ENCODE peak calls at places on chromosomes 6 and 20, in seven cellular contexts. One of them, this sample, is unnamed.
A peak's percentile ranks its signal among the peaks of the same experiment; 100 is the strongest.

GRCh38 chr6:121917834-121918559 is 481.5 kb upstream of the HSF2 start:
- DNase-seq in GM12878: no peak
- DNase-seq in mammary epithelial cell: peak; percentile 65
- DNase-seq in K562: no peak
- DNase-seq in GM23248: peak; percentile 39
- DNase-seq in PC-3: no peak
- DNase-seq in neural progenitor cell: no peak
- DNase-seq in this sample: peak; percentile 7

GRCh38 chr6:23277521-23278227 is 708.3 kb downstream of the HDGFL1 start:
- DNase-seq in K562: no peak
- DNase-seq in neural progenitor cell: no peak
- DNase-seq in GM12878: no peak
- DNase-seq in mammary epithelial cell: no peak
- DNase-seq in PC-3: no peak
- DNase-seq in GM23248: no peak
- DNase-seq in this sample: no peak

GRCh38 chr6:130848945-130849344 is 21.7 kb downstream of the SMLR1 start:
- DNase-seq in GM23248: peak; percentile 25
- DNase-seq in neural progenitor cell: no peak
- DNase-seq in PC-3: no peak
- DNase-seq in K562: peak; percentile 11
- DNase-seq in GM12878: no peak
- DNase-seq in mammary epithelial cell: no peak
- DNase-seq in this sample: no peak

GRCh38 chr20:44911264-44911921 is 1.5 kb downstream of the PABPC1L start:
- DNase-seq in neural progenitor cell: peak; percentile 88
- DNase-seq in K562: peak; percentile 79
- DNase-seq in GM12878: no peak
- DNase-seq in mammary epithelial cell: peak; percentile 38
- DNase-seq in GM23248: peak; percentile 31
- DNase-seq in PC-3: peak; percentile 92
- DNase-seq in this sample: peak; percentile 42

GRCh38 chr6:154319231-154319858 is 37.3 kb downstream of the IPCEF1 start:
- DNase-seq in GM12878: no peak
- DNase-seq in GM23248: peak; percentile 65
- DNase-seq in mammary epithelial cell: no peak
- DNase-seq in PC-3: peak; percentile 36
- DNase-seq in K562: no peak
- DNase-seq in neural progenitor cell: no peak
- DNase-seq in this sample: no peak

GRCh38 chr6:140670013-140670412 is 1295.6 kb upstream of the CITED2 start:
- DNase-seq in PC-3: peak; percentile 4
- DNase-seq in GM12878: no peak
- DNase-seq in mammary epithelial cell: peak; percentile 32
- DNase-seq in K562: no peak
- DNase-seq in GM23248: peak; percentile 49
- DNase-seq in neural progenitor cell: no peak
- DNase-seq in this sample: no peak

GRCh38 chr20:57759724-57760123 is 49.9 kb upstream of the PMEPA1 start:
- DNase-seq in K562: no peak
- DNase-seq in GM12878: no peak
- DNase-seq in mammary epithelial cell: no peak
- DNase-seq in PC-3: no peak
- DNase-seq in neural progenitor cell: peak; percentile 22
- DNase-seq in GM23248: no peak
- DNase-seq in this sample: no peak

GRCh38 chr6:38319259-38320255 is 320.2 kb downstream of the BTBD9 start:
- DNase-seq in GM23248: no peak
- DNase-seq in K562: no peak
- DNase-seq in GM12878: no peak
- DNase-seq in PC-3: peak; percentile 22
- DNase-seq in neural progenitor cell: peak; percentile 20
- DNase-seq in mammary epithelial cell: peak; percentile 51
- DNase-seq in this sample: no peak

GRCh38 chr20:63023071-63023835 is 16.5 kb upstream of the BHLHE23 start:
- DNase-seq in mammary epithelial cell: no peak
- DNase-seq in GM23248: no peak
- DNase-seq in neural progenitor cell: no peak
- DNase-seq in PC-3: no peak
- DNase-seq in GM12878: no peak
- DNase-seq in K562: no peak
- DNase-seq in this sample: no peak

GRCh38 chr20:51326241-51326819 is 216.2 kb downstream of the NFATC2 start:
- DNase-seq in PC-3: no peak
- DNase-seq in GM23248: peak; percentile 46
- DNase-seq in mammary epithelial cell: no peak
- DNase-seq in neural progenitor cell: peak; percentile 82
- DNase-seq in K562: peak; percentile 32
- DNase-seq in GM12878: no peak
- DNase-seq in this sample: peak; percentile 39

GRCh38 chr20:34040300-34041015 is 46.7 kb downstream of the RALY start:
- DNase-seq in K562: no peak
- DNase-seq in GM12878: no peak
- DNase-seq in PC-3: no peak
- DNase-seq in mammary epithelial cell: no peak
- DNase-seq in neural progenitor cell: no peak
- DNase-seq in GM23248: no peak
- DNase-seq in this sample: no peak

GRCh38 chr6:92756912-92757311 is 662.4 kb downstream of the EPHA7 start:
- DNase-seq in GM23248: peak; percentile 4
- DNase-seq in mammary epithelial cell: peak; percentile 19
- DNase-seq in K562: no peak
- DNase-seq in GM12878: no peak
- DNase-seq in PC-3: peak; percentile 76
- DNase-seq in neural progenitor cell: no peak
- DNase-seq in this sample: no peak

GRCh38 chr6:30234361-30234760 is 21.2 kb upstream of the TRIM26 start:
- DNase-seq in mammary epithelial cell: no peak
- DNase-seq in neural progenitor cell: no peak
- DNase-seq in PC-3: no peak
- DNase-seq in GM23248: peak; percentile 52
- DNase-seq in K562: no peak
- DNase-seq in GM12878: no peak
- DNase-seq in this sample: no peak

GRCh38 chr6:3751019-3751729 is at the start of gene PXDC1:
- DNase-seq in mammary epithelial cell: peak; percentile 25
- DNase-seq in GM12878: no peak
- DNase-seq in PC-3: peak; percentile 23
- DNase-seq in GM23248: peak; percentile 67
- DNase-seq in neural progenitor cell: peak; percentile 57
- DNase-seq in K562: no peak
- DNase-seq in this sample: peak; percentile 28

GRCh38 chr6:38058022-38058421 is 238.5 kb downstream of the ZFAND3 start:
- DNase-seq in mammary epithelial cell: peak; percentile 96
- DNase-seq in neural progenitor cell: no peak
- DNase-seq in GM12878: peak; percentile 20
- DNase-seq in K562: no peak
- DNase-seq in GM23248: peak; percentile 60
- DNase-seq in PC-3: peak; percentile 58
- DNase-seq in this sample: no peak

GRCh38 chr6:105992315-105992961 is 93.7 kb upstream of the PRDM1 start:
- DNase-seq in GM23248: peak; percentile 86
- DNase-seq in GM12878: peak; percentile 45
- DNase-seq in PC-3: peak; percentile 72
- DNase-seq in neural progenitor cell: peak; percentile 92
- DNase-seq in mammary epithelial cell: peak; percentile 67
- DNase-seq in K562: peak; percentile 97
- DNase-seq in this sample: peak; percentile 76

GRCh38 chr6:51473996-51474975 is 613.1 kb downstream of the PKHD1 start:
- DNase-seq in PC-3: peak; percentile 19
- DNase-seq in neural progenitor cell: no peak
- DNase-seq in GM23248: no peak
- DNase-seq in K562: no peak
- DNase-seq in GM12878: no peak
- DNase-seq in mammary epithelial cell: peak; percentile 59
- DNase-seq in this sample: no peak

GRCh38 chr6:34912715-34913464 is 23.8 kb downstream of the ANKS1A start:
- DNase-seq in GM23248: peak; percentile 80
- DNase-seq in K562: no peak
- DNase-seq in PC-3: peak; percentile 83
- DNase-seq in GM12878: peak; percentile 53
- DNase-seq in neural progenitor cell: no peak
- DNase-seq in mammary epithelial cell: peak; percentile 80
- DNase-seq in this sample: peak; percentile 16

GRCh38 chr20:1375515-1375914 is 17.3 kb downstream of the FKBP1A start:
- DNase-seq in neural progenitor cell: no peak
- DNase-seq in mammary epithelial cell: peak; percentile 37
- DNase-seq in PC-3: peak; percentile 43
- DNase-seq in GM23248: peak; percentile 87
- DNase-seq in K562: no peak
- DNase-seq in GM12878: no peak
- DNase-seq in this sample: peak; percentile 47
- H3K4me1 ChIP-seq in neural progenitor cell: peaks cover 10% of the 10 kb centered on the region
- H3K4me1 ChIP-seq in mammary epithelial cell: peaks cover 71% of the 10 kb centered on the region
- H3K4me1 ChIP-seq in PC-3: peaks cover 73% of the 10 kb centered on the region
- H3K4me1 ChIP-seq in GM23248: peaks cover 48% of the 10 kb centered on the region
- H3K4me1 ChIP-seq in K562: peaks cover 31% of the 10 kb centered on the region
- H3K4me1 ChIP-seq in GM12878: peaks cover 35% of the 10 kb centered on the region
- H3K4me1 ChIP-seq in this sample: peaks cover 99% of the 10 kb centered on the region

GRCh38 chr6:137723273-137724017 is 143.6 kb upstream of the TNFAIP3 start:
- DNase-seq in GM23248: no peak
- DNase-seq in GM12878: no peak
- DNase-seq in neural progenitor cell: no peak
- DNase-seq in K562: no peak
- DNase-seq in mammary epithelial cell: no peak
- DNase-seq in PC-3: no peak
- DNase-seq in this sample: no peak

GRCh38 chr6:137725949-137726348 is 141.1 kb upstream of the TNFAIP3 start:
- DNase-seq in GM12878: no peak
- DNase-seq in mammary epithelial cell: no peak
- DNase-seq in neural progenitor cell: no peak
- DNase-seq in PC-3: no peak
- DNase-seq in GM23248: no peak
- DNase-seq in K562: no peak
- DNase-seq in this sample: no peak

GRCh38 chr6:137724495-137725211 is 142.4 kb upstream of the TNFAIP3 start:
- DNase-seq in K562: no peak
- DNase-seq in PC-3: no peak
- DNase-seq in mammary epithelial cell: no peak
- DNase-seq in GM12878: no peak
- DNase-seq in GM23248: no peak
- DNase-seq in neural progenitor cell: no peak
- DNase-seq in this sample: no peak

GRCh38 chr6:137724018-137724403 is 143.0 kb upstream of the TNFAIP3 start:
- DNase-seq in K562: no peak
- DNase-seq in GM12878: no peak
- DNase-seq in PC-3: peak; percentile 32
- DNase-seq in GM23248: peak; percentile 21
- DNase-seq in neural progenitor cell: no peak
- DNase-seq in mammary epithelial cell: no peak
- DNase-seq in this sample: no peak

DNA sequence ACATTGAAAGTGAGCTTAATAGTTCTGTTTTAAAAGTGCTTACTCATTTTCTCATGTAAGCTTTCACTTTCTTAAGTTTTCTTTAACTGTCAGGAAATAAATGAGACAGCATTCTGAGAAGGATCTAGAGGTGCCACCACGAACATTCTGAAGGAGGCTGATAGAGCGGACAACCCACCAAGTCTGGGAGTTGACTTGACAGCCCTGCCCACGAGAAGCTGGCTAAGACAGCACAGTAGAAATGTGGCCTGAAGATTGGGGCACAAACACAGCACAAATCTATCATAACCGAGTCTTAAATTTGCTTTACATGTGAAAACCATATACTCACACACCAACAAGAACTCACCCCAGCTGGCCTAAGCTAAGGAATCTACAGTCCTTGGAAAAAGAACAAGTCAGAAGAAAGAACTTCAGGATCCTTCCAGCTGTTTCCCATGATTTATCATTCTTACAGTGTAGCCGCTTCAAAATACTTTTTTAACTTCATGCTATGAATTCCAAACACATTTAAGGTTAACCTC is 144.2 kb upstream of the TNFAIP3 start:
- DNase-seq in mammary epithelial cell: no peak
- DNase-seq in GM12878: no peak
- DNase-seq in K562: no peak
- DNase-seq in neural progenitor cell: no peak
- DNase-seq in GM23248: no peak
- DNase-seq in PC-3: no peak
- DNase-seq in this sample: no peak
- H3K9ac ChIP-seq in mammary epithelial cell: no peak overlapping the region
- H3K9ac ChIP-seq in GM12878: no peak overlapping the region
- H3K9ac ChIP-seq in K562: no peak overlapping the region
- H3K9ac ChIP-seq in neural progenitor cell: no peak overlapping the region
- H3K9ac ChIP-seq in GM23248: no peak overlapping the region
- H3K9ac ChIP-seq in PC-3: no peak overlapping the region
- H3K9ac ChIP-seq in this sample: no peak overlapping the region

GRCh38 chr6:148345578-148345977 is 2.9 kb downstream of the SASH1 start:
- DNase-seq in GM12878: no peak
- DNase-seq in K562: no peak
- DNase-seq in mammary epithelial cell: no peak
- DNase-seq in neural progenitor cell: no peak
- DNase-seq in GM23248: no peak
- DNase-seq in PC-3: no peak
- DNase-seq in this sample: no peak
- TF ChIP-seq EZH2 in GM12878: no peak
- TF ChIP-seq EZH2 in K562: no peak
- TF ChIP-seq EZH2 in mammary epithelial cell: no peak
- TF ChIP-seq EZH2 in neural progenitor cell: no peak
- TF ChIP-seq EZH2 in GM23248: no peak
- TF ChIP-seq EZH2 in PC-3: no peak
- TF ChIP-seq EZH2 in this sample: no peak

GRCh38 chr6:17705778-17706579 is 746 bp downstream of the NUP153 start:
- DNase-seq in mammary epithelial cell: peak; percentile 82
- DNase-seq in K562: no peak
- DNase-seq in GM12878: no peak
- DNase-seq in PC-3: peak; percentile 65
- DNase-seq in GM23248: peak; percentile 77
- DNase-seq in neural progenitor cell: peak; percentile 86
- DNase-seq in this sample: peak; percentile 70
- H3K4me1 ChIP-seq in mammary epithelial cell: peaks cover 27% of the 10 kb centered on the region
- H3K4me1 ChIP-seq in K562: peaks cover 19% of the 10 kb centered on the region
- H3K4me1 ChIP-seq in GM12878: no peaks in the 10 kb centered on the region
- H3K4me1 ChIP-seq in PC-3: peaks cover 22% of the 10 kb centered on the region
- H3K4me1 ChIP-seq in GM23248: peaks cover 43% of the 10 kb centered on the region
- H3K4me1 ChIP-seq in neural progenitor cell: no peaks in the 10 kb centered on the region
- H3K4me1 ChIP-seq in this sample: peaks cover 37% of the 10 kb centered on the region

GRCh38 chr20:35737865-35738333 is 4.2 kb downstream of the RBM39 start:
- DNase-seq in K562: no peak
- DNase-seq in mammary epithelial cell: no peak
- DNase-seq in GM12878: no peak
- DNase-seq in neural progenitor cell: no peak
- DNase-seq in GM23248: no peak
- DNase-seq in PC-3: no peak
- DNase-seq in this sample: no peak
- H3K9ac ChIP-seq in K562: no peak overlapping the region
- H3K9ac ChIP-seq in mammary epithelial cell: no peak overlapping the region
- H3K9ac ChIP-seq in GM12878: no peak overlapping the region
- H3K9ac ChIP-seq in neural progenitor cell: no peak overlapping the region
- H3K9ac ChIP-seq in GM23248: peak overlapping the region; percentile 98
- H3K9ac ChIP-seq in PC-3: no peak overlapping the region
- H3K9ac ChIP-seq in this sample: no peak overlapping the region

DNA sequence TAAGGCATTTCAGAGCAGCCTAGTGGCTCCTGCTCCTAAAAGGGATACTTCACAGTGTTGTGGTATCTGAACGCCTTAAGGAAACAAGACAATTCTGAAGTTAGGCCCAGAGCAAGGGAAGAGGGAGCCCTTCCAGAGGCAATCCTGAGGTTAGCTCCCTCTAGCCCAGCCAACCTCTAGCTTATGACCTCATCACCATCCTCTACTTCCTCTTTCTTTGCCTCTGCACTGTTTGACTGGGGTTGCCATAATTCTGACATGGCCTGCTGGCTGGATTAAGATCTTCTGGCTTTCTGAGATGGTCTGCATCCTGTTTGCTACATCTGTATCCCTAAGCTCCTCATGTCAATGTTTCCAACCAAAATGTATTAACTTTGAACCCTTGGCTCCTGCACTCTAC is 23.3 kb upstream of the BMP2 start:
- DNase-seq in PC-3: no peak
- DNase-seq in neural progenitor cell: no peak
- DNase-seq in GM12878: no peak
- DNase-seq in GM23248: no peak
- DNase-seq in K562: no peak
- DNase-seq in mammary epithelial cell: no peak
- DNase-seq in this sample: no peak
- TF ChIP-seq EZH2 in PC-3: no peak
- TF ChIP-seq EZH2 in neural progenitor cell: no peak
- TF ChIP-seq EZH2 in GM12878: no peak
- TF ChIP-seq EZH2 in GM23248: no peak
- TF ChIP-seq EZH2 in K562: no peak
- TF ChIP-seq EZH2 in mammary epithelial cell: no peak
- TF ChIP-seq EZH2 in this sample: no peak

This sample was measured in endothelial cell of umbilical vein.